ENCODE peak calls at places on chromosomes 16 and 17, in nine cellular contexts. K is psoas muscle, E is PC-3, P is colonic mucosa, C is AG09309, W is left ventricle myocardium inferior, D is uterus, I is thoracic aorta, Z is foreskin fibroblast. Q is an unnamed sample.
A peak's percentile ranks its signal among the peaks of the same experiment; 100 is the strongest.

GRCh38 chr16:51121850-51122249 is 29.2 kb downstream of the SALL1 start:
- DNase-seq in K (no peak), E (no peak), P (no peak), C (no peak), W (no peak), D (no peak), I (no peak), Z (no peak), Q (no peak)

GRCh38 chr16:11614587-11615175 is 28.0 kb upstream of the LITAF start:
- DNase-seq in K (no peak), E (no peak), P (no peak), C (no peak), W (no peak), D (no peak), I (no peak), Z (no peak), Q (no peak)

GRCh38 chr16:58125781-58126335 is 3.3 kb downstream of the CFAP20 start:
- DNase-seq in K (no peak), E (no peak), P (no peak), C (no peak), W (no peak), D (no peak), I (no peak), Z (no peak), Q (no peak)

GRCh38 chr17:37833237-37833859 is 88.5 kb upstream of the HNF1B start:
- DNase-seq in K (no peak), E (no peak), P (no peak), C (no peak), W (no peak), D (no peak), I (no peak), Z (no peak), Q (no peak)

GRCh38 chr17:77755410-77755963 is 203.0 kb upstream of the TNRC6C start:
- DNase-seq in K (no peak), E (no peak), P (no peak), C (no peak), W (no peak), D (no peak), I (no peak), Z (no peak), Q (no peak)

GRCh38 chr16:81616321-81617020 is 162.6 kb upstream of the PLCG2 start:
- DNase-seq in K (peak; percentile 82), E (no peak), P (peak; percentile 60), C (no peak), W (peak; percentile 69), D (peak; percentile 46), I (no peak), Z (peak; percentile 89), Q (peak; percentile 30)

GRCh38 chr17:49573510-49574282 is 2.0 kb upstream of the NXPH3 start:
- DNase-seq in K (peak; percentile 15), E (no peak), P (no peak), C (no peak), W (no peak), D (no peak), I (no peak), Z (peak; percentile 57), Q (no peak)

GRCh38 chr17:48123111-48123510 is 15.5 kb downstream of the SNX11 start:
- DNase-seq in K (no peak), E (no peak), P (no peak), C (no peak), W (no peak), D (no peak), I (no peak), Z (no peak), Q (no peak)

GRCh38 chr16:85123891-85124635 is 11.8 kb upstream of the CIBAR2 start:
- DNase-seq in K (peak; percentile 93), E (peak; percentile 42), P (no peak), C (peak; percentile 48), W (peak; percentile 58), D (peak; percentile 75), I (peak; percentile 64), Z (peak; percentile 95), Q (peak; percentile 94)

GRCh38 chr17:31525801-31526549 is 134.5 kb downstream of the RAB11FIP4 start:
- DNase-seq in K (no peak), E (peak; percentile 32), P (no peak), C (no peak), W (no peak), D (no peak), I (no peak), Z (peak; percentile 46), Q (no peak)

GRCh38 chr16:68823401-68823800 is 19.9 kb upstream of the TANGO6 start:
- DNase-seq in K (no peak), E (no peak), P (no peak), C (peak; percentile 71), W (no peak), D (no peak), I (no peak), Z (peak; percentile 87), Q (peak; percentile 81)

GRCh38 chr16:81600275-81600674 is 155.7 kb downstream of the CMIP start:
- DNase-seq in K (no peak), E (peak; percentile 76), P (no peak), C (no peak), W (no peak), D (no peak), I (no peak), Z (peak; percentile 70), Q (peak; percentile 69)

GRCh38 chr17:83025636-83026280 is 53.7 kb upstream of the METRNL start:
- DNase-seq in K (no peak), E (no peak), P (no peak), C (no peak), W (no peak), D (no peak), I (no peak), Z (no peak), Q (no peak)

GRCh38 chr17:44981221-44981968 is 13.3 kb upstream of the C1QL1 start:
- DNase-seq in K (no peak), E (peak; percentile 92), P (no peak), C (peak; percentile 27), W (no peak), D (no peak), I (no peak), Z (peak; percentile 76), Q (peak; percentile 25)

GRCh38 chr17:35879748-35880654 is at the start of gene CCL5:
- DNase-seq in K (no peak), E (peak; percentile 7), P (no peak), C (no peak), W (no peak), D (no peak), I (no peak), Z (no peak), Q (peak; percentile 9)

GRCh38 chr16:82865412-82865811 is 238.6 kb downstream of the CDH13 start:
- DNase-seq in K (no peak), E (no peak), P (no peak), C (no peak), W (no peak), D (no peak), I (no peak), Z (no peak), Q (no peak)

GRCh38 chr17:7237761-7238417 is 1.4 kb downstream of the PHF23 start:
- DNase-seq in K (peak; percentile 89), E (peak; percentile 42), P (peak; percentile 95), C (no peak), W (peak; percentile 84), D (peak; percentile 79), I (no peak), Z (peak; percentile 92), Q (no peak)

GRCh38 chr17:66476014-66476413 is 173.6 kb downstream of the PRKCA start:
- DNase-seq in K (no peak), E (no peak), P (no peak), C (no peak), W (no peak), D (no peak), I (no peak), Z (no peak), Q (no peak)

GRCh38 chr17:70621593-70621992 is 452.3 kb downstream of the KCNJ2 start:
- DNase-seq in K (no peak), E (no peak), P (no peak), C (no peak), W (no peak), D (no peak), I (no peak), Z (peak; percentile 30), Q (no peak)

GRCh38 chr17:9577402-9577709 is 914 bp downstream of the CFAP52 start:
- DNase-seq in K (no peak), E (no peak), P (no peak), C (no peak), W (no peak), D (no peak), I (no peak), Z (no peak), Q (no peak)
- TF ChIP-seq CTCF in K (no peak), E (no peak), P (no peak), C (no peak), W (peak; percentile 4), D (no peak), I (peak; percentile 2), Z (no peak), Q (peak; percentile 11)

GRCh38 chr16:65697061-65697460 is 575.2 kb upstream of the CDH11 start:
- DNase-seq in K (no peak), E (no peak), P (no peak), C (no peak), W (no peak), D (no peak), I (no peak), Z (peak; percentile 16), Q (no peak)
- TF ChIP-seq CTCF in K (no peak), E (peak; percentile 33), P (no peak), C (peak; percentile 37), W (no peak), D (no peak), I (no peak), Z (peak; percentile 14), Q (peak; percentile 46)

GRCh38 chr16:54280751-54281150 is 5.8 kb downstream of the IRX3 start:
- DNase-seq in K (no peak), E (no peak), P (no peak), C (no peak), W (no peak), D (no peak), I (no peak), Z (peak; percentile 47), Q (peak; percentile 18)

GRCh38 chr16:54282202-54282922 is 4.2 kb downstream of the IRX3 start:
- DNase-seq in K (peak; percentile 73), E (peak; percentile 4), P (peak; percentile 53), C (no peak), W (peak; percentile 64), D (no peak), I (no peak), Z (peak; percentile 19), Q (no peak)

GRCh38 chr16:54281535-54282201 is 4.9 kb downstream of the IRX3 start:
- DNase-seq in K (no peak), E (no peak), P (no peak), C (no peak), W (no peak), D (no peak), I (no peak), Z (no peak), Q (no peak)

GRCh38 chr16:54275956-54276355 is 10.6 kb downstream of the IRX3 start:
- DNase-seq in K (no peak), E (no peak), P (no peak), C (no peak), W (no peak), D (no peak), I (no peak), Z (no peak), Q (no peak)

GRCh38 chr16:54277845-54278703 is 8.5 kb downstream of the IRX3 start:
- DNase-seq in K (no peak), E (no peak), P (no peak), C (no peak), W (no peak), D (no peak), I (no peak), Z (no peak), Q (no peak)
- TF ChIP-seq CTCF in K (no peak), E (no peak), P (no peak), C (no peak), W (no peak), D (no peak), I (no peak), Z (no peak), Q (no peak)

GRCh38 chr16:75535211-75535843 is 581 bp downstream of the CHST5 start:
- DNase-seq in K (no peak), E (no peak), P (no peak), C (no peak), W (no peak), D (no peak), I (no peak), Z (no peak), Q (no peak)
- TF ChIP-seq CTCF in K (no peak), E (no peak), P (no peak), C (no peak), W (no peak), D (no peak), I (no peak), Z (no peak), Q (no peak)